ENCODE peak calls at places on chromosomes 6 and 20, in seven cellular contexts. B, J, A, X, Y, L and W are unnamed samples.

GRCh38 chr20:475463-476357 is 13.4 kb upstream of the TBC1D20 start:
- DNase-seq in A (no peak), X (no peak), L (no peak), J (no peak), B (no peak), Y (no peak), W (no peak)

GRCh38 chr6:45969883-45970282 is 45.8 kb downstream of the CLIC5 start:
- DNase-seq in L (no peak), B (no peak), X (no peak), Y (no peak), A (no peak), J (no peak), W (no peak)

GRCh38 chr6:50986319-50986718 is 167.6 kb downstream of the TFAP2B start:
- DNase-seq in X (no peak), A (no peak), L (no peak), Y (no peak), B (no peak), J (no peak), W (no peak)

GRCh38 chr6:168905451-168906090 is 348.1 kb downstream of the THBS2 start:
- DNase-seq in B (no peak), L (peak; percentile 81), J (no peak), Y (no peak), A (no peak), X (peak; percentile 49), W (no peak)

GRCh38 chr20:10337291-10337690 is 96.7 kb downstream of the MKKS start:
- DNase-seq in X (no peak), A (no peak), J (no peak), L (no peak), Y (no peak), B (no peak), W (no peak)

GRCh38 chr6:137775720-137776119 is 91.3 kb upstream of the TNFAIP3 start:
- DNase-seq in A (no peak), B (no peak), X (no peak), L (no peak), Y (no peak), J (no peak), W (no peak)

GRCh38 chr6:39076993-39077535 is 28.5 kb downstream of the GLP1R start:
- DNase-seq in Y (no peak), A (no peak), X (no peak), L (no peak), B (no peak), J (no peak), W (no peak)

GRCh38 chr6:46090115-46091079 is 39.4 kb upstream of the ENPP4 start:
- DNase-seq in A (peak; percentile 41), J (peak; percentile 45), Y (peak; percentile 43), B (peak; percentile 34), X (peak; percentile 61), L (peak; percentile 49), W (peak; percentile 53)

GRCh38 chr20:6599876-6600275 is 167.6 kb upstream of the BMP2 start:
- DNase-seq in L (no peak), X (no peak), J (no peak), A (peak; percentile 26), Y (no peak), B (peak; percentile 5), W (no peak)

GRCh38 chr6:102619585-102619984 is 1226.1 kb downstream of the GRIK2 start:
- DNase-seq in B (peak; percentile 1), A (peak; percentile 18), L (peak; percentile 4), J (no peak), X (peak; percentile 15), Y (no peak), W (no peak)

GRCh38 chr6:34465551-34466241 is at the start of gene PACSIN1:
- DNase-seq in L (no peak), B (no peak), X (peak; percentile 70), J (peak; percentile 82), A (no peak), Y (peak; percentile 35), W (peak; percentile 77)

GRCh38 chr20:62346398-62347150 is 20.5 kb downstream of the LAMA5 start:
- DNase-seq in X (no peak), L (no peak), Y (no peak), A (no peak), J (no peak), B (no peak), W (no peak)

GRCh38 chr20:23291575-23292240 is 58.9 kb upstream of the NXT1 start:
- DNase-seq in B (no peak), J (no peak), Y (no peak), X (no peak), L (no peak), A (no peak), W (no peak)

GRCh38 chr20:11362450-11362849 is 555.2 kb upstream of the BTBD3 start:
- DNase-seq in L (no peak), X (no peak), J (no peak), B (no peak), Y (no peak), A (no peak), W (no peak)

GRCh38 chr6:97586344-97586743 is 303.3 kb upstream of the MMS22L start:
- DNase-seq in X (peak; percentile 71), A (peak; percentile 9), B (peak; percentile 49), J (no peak), Y (peak; percentile 3), L (no peak), W (no peak)

GRCh38 chr20:47501117-47501482 is 587 bp upstream of the NCOA3 start:
- DNase-seq in L (no peak), J (no peak), B (peak; percentile 13), Y (no peak), A (no peak), X (no peak), W (no peak)

GRCh38 chr6:162237331-162237730 is 490.2 kb downstream of the PRKN start:
- DNase-seq in X (no peak), A (no peak), Y (no peak), B (no peak), L (no peak), J (no peak), W (no peak)

GRCh38 chr6:131597448-131597847 is 24.4 kb downstream of the ARG1 start:
- DNase-seq in X (peak; percentile 5), J (no peak), B (no peak), Y (no peak), L (no peak), A (peak; percentile 5), W (no peak)

GRCh38 chr6:129084406-129084805 is 201.5 kb downstream of the LAMA2 start:
- DNase-seq in J (no peak), X (no peak), A (no peak), B (no peak), L (no peak), Y (no peak), W (no peak)

GRCh38 chr20:32203556-32204484 is 3.7 kb downstream of the PLAGL2 start:
- DNase-seq in A (no peak), X (no peak), J (no peak), B (no peak), Y (no peak), L (peak; percentile 13), W (no peak)

GRCh38 chr6:165843121-165843520 is 180.1 kb upstream of the PDE10A start:
- DNase-seq in B (no peak), J (peak; percentile 47), L (no peak), A (no peak), Y (no peak), X (no peak), W (no peak)

GRCh38 chr6:14037402-14038277 is 79.9 kb upstream of the CD83 start:
- DNase-seq in A (peak; percentile 64), X (no peak), Y (no peak), L (no peak), B (peak; percentile 80), J (no peak), W (no peak)

GRCh38 chr20:50191566-50192363 is 1.1 kb downstream of the CEBPB start:
- DNase-seq in A (peak; percentile 54), X (peak; percentile 88), J (peak; percentile 64), L (peak; percentile 44), Y (peak; percentile 54), B (peak; percentile 28), W (peak; percentile 76)

GRCh38 chr20:1332749-1333300 is 3.9 kb upstream of the SDCBP2 start:
- DNase-seq in B (no peak), J (no peak), X (no peak), A (no peak), L (no peak), Y (no peak), W (peak; percentile 17)

GRCh38 chr20:59864726-59865125 is 68.7 kb downstream of the SYCP2 start:
- DNase-seq in L (no peak), J (no peak), B (no peak), A (no peak), X (no peak), Y (no peak), W (no peak)
- H3K79me1 ChIP-seq in L (no peaks in the 10 kb centered on the region), J (no peaks in the 10 kb centered on the region), B (no peaks in the 10 kb centered on the region), A (no peaks in the 10 kb centered on the region), X (no peaks in the 10 kb centered on the region), Y (no peaks in the 10 kb centered on the region), W (no peaks in the 10 kb centered on the region)

DNA sequence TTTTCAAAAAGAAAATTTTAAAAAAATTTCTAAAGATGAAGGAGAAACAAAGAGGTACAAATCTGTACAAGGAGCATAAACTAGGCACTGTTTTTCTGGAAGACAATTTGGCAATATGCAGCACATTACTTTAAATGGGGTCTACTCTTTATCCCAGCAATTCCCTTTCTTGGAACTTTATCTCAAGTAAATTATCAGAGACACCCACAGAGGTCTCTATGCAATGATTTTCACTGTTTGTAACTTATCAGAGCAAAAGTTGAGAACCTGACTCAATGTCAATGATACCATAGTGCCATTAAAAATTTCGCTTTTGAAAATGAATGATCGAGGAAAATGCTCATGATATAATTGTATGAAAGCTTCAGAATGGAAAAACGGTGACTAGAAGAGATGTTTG is 35.7 kb downstream of the SLC22A23 start:
- DNase-seq in A (no peak), B (no peak), L (no peak), J (no peak), Y (no peak), X (no peak), W (no peak)
- H3K79me1 ChIP-seq in A (no peaks in the 10 kb centered on the region), B (no peaks in the 10 kb centered on the region), L (peaks cover 6% of the 10 kb centered on the region), J (peaks cover 3% of the 10 kb centered on the region), Y (no peaks in the 10 kb centered on the region), X (no peaks in the 10 kb centered on the region), W (no peaks in the 10 kb centered on the region)

DNA sequence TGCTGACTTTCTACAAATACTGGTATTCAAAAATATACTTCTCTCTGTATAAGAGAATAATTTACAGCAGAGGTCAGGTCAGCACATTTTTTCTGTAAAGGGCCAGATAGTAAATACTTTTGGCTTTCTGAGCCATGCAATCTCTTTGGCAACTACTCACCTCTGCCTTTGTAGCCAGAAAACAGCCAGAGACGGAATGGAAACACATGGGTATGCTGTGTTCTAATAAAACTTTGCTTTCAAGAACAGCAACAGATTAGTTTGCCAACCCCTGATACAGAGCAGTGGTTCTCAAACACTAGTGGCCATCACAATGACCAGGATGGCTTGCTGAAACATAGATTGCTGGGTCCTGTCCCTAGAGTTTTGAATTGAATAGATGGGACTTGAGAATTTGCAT is 46.3 kb downstream of the SYCP2L start:
- DNase-seq in B (no peak), A (no peak), J (no peak), L (no peak), X (no peak), Y (no peak), W (no peak)
- H3K79me1 ChIP-seq in B (no peaks in the 10 kb centered on the region), A (no peaks in the 10 kb centered on the region), J (no peaks in the 10 kb centered on the region), L (no peaks in the 10 kb centered on the region), X (no peaks in the 10 kb centered on the region), Y (no peaks in the 10 kb centered on the region), W (no peaks in the 10 kb centered on the region)

GRCh38 chr6:9168669-9169068 is 733.3 kb upstream of the SLC35B3 start:
- DNase-seq in J (no peak), B (no peak), A (no peak), Y (no peak), X (no peak), L (no peak), W (no peak)

GRCh38 chr6:9173229-9173628 is 737.9 kb upstream of the SLC35B3 start:
- DNase-seq in X (peak; percentile 2), J (no peak), L (no peak), B (no peak), Y (no peak), A (no peak), W (no peak)

GRCh38 chr6:9178066-9178465 is 742.7 kb upstream of the SLC35B3 start:
- DNase-seq in L (no peak), J (no peak), B (no peak), Y (no peak), X (no peak), A (no peak), W (no peak)

GRCh38 chr6:9172096-9172495 is 736.8 kb upstream of the SLC35B3 start:
- DNase-seq in Y (no peak), J (no peak), X (no peak), L (no peak), B (no peak), A (no peak), W (no peak)
- H3K79me1 ChIP-seq in Y (no peaks in the 10 kb centered on the region), J (no peaks in the 10 kb centered on the region), X (no peaks in the 10 kb centered on the region), L (no peaks in the 10 kb centered on the region), B (no peaks in the 10 kb centered on the region), A (no peaks in the 10 kb centered on the region), W (no peaks in the 10 kb centered on the region)